ENCODE peak calls at places on chromosomes 12 and 14, in nine cellular contexts. One of them, this sample, is unnamed.

GRCh38 chr12:54385251-54385914 is 850 bp upstream of the ZNF385A start:
- DNase-seq in Caco-2: no peak
- DNase-seq in transverse colon: no peak
- DNase-seq in left lung: no peak
- DNase-seq in vagina: no peak
- DNase-seq in A673: no peak
- DNase-seq in fibroblast of lung: no peak
- DNase-seq in upper lobe of right lung: peak; percentile 70
- DNase-seq in heart right ventricle: no peak
- DNase-seq in this sample: no peak

GRCh38 chr12:92141585-92142244 is 3.9 kb downstream of the BTG1 start:
- DNase-seq in A673: no peak
- DNase-seq in vagina: no peak
- DNase-seq in left lung: no peak
- DNase-seq in Caco-2: no peak
- DNase-seq in transverse colon: no peak
- DNase-seq in upper lobe of right lung: no peak
- DNase-seq in heart right ventricle: no peak
- DNase-seq in fibroblast of lung: peak; percentile 48
- DNase-seq in this sample: no peak

GRCh38 chr14:76810953-76811400 is 1.7 kb downstream of the ANGEL1 start:
- DNase-seq in upper lobe of right lung: no peak
- DNase-seq in transverse colon: peak; percentile 27
- DNase-seq in vagina: no peak
- DNase-seq in heart right ventricle: no peak
- DNase-seq in Caco-2: peak; percentile 46
- DNase-seq in left lung: no peak
- DNase-seq in A673: peak; percentile 50
- DNase-seq in fibroblast of lung: peak; percentile 59
- DNase-seq in this sample: peak; percentile 47

GRCh38 chr12:47247418-47247817 is 167.7 kb upstream of the AMIGO2 start:
- DNase-seq in vagina: no peak
- DNase-seq in heart right ventricle: no peak
- DNase-seq in transverse colon: peak; percentile 21
- DNase-seq in left lung: peak; percentile 81
- DNase-seq in Caco-2: no peak
- DNase-seq in A673: no peak
- DNase-seq in fibroblast of lung: no peak
- DNase-seq in upper lobe of right lung: peak; percentile 86
- DNase-seq in this sample: peak; percentile 28

GRCh38 chr12:112716099-112717093 is 75.2 kb upstream of the RPH3A start:
- DNase-seq in Caco-2: peak; percentile 5
- DNase-seq in upper lobe of right lung: no peak
- DNase-seq in A673: peak; percentile 42
- DNase-seq in left lung: no peak
- DNase-seq in vagina: no peak
- DNase-seq in heart right ventricle: no peak
- DNase-seq in fibroblast of lung: no peak
- DNase-seq in transverse colon: no peak
- DNase-seq in this sample: no peak

GRCh38 chr12:119006749-119007148 is 25.4 kb downstream of the SRRM4 start:
- DNase-seq in fibroblast of lung: no peak
- DNase-seq in upper lobe of right lung: no peak
- DNase-seq in Caco-2: no peak
- DNase-seq in vagina: no peak
- DNase-seq in transverse colon: no peak
- DNase-seq in heart right ventricle: no peak
- DNase-seq in left lung: no peak
- DNase-seq in A673: no peak
- DNase-seq in this sample: no peak

GRCh38 chr12:6280053-6280469 is 30.4 kb upstream of the PLEKHG6 start:
- DNase-seq in A673: no peak
- DNase-seq in left lung: peak; percentile 69
- DNase-seq in transverse colon: peak; percentile 68
- DNase-seq in vagina: no peak
- DNase-seq in upper lobe of right lung: peak; percentile 79
- DNase-seq in heart right ventricle: no peak
- DNase-seq in Caco-2: no peak
- DNase-seq in fibroblast of lung: peak; percentile 93
- DNase-seq in this sample: peak; percentile 93

GRCh38 chr14:53193193-53193592 is 40.1 kb upstream of the DDHD1 start:
- DNase-seq in fibroblast of lung: peak; percentile 18
- DNase-seq in vagina: no peak
- DNase-seq in A673: no peak
- DNase-seq in Caco-2: no peak
- DNase-seq in left lung: no peak
- DNase-seq in heart right ventricle: no peak
- DNase-seq in upper lobe of right lung: no peak
- DNase-seq in transverse colon: no peak
- DNase-seq in this sample: peak; percentile 5

GRCh38 chr14:75454963-75455546 is 27.2 kb downstream of the JDP2 start:
- DNase-seq in fibroblast of lung: peak; percentile 77
- DNase-seq in vagina: no peak
- DNase-seq in heart right ventricle: peak; percentile 61
- DNase-seq in A673: no peak
- DNase-seq in transverse colon: peak; percentile 53
- DNase-seq in Caco-2: no peak
- DNase-seq in left lung: peak; percentile 60
- DNase-seq in upper lobe of right lung: peak; percentile 79
- DNase-seq in this sample: peak; percentile 82

GRCh38 chr14:102891111-102891510 is 31.4 kb upstream of the AMN start:
- DNase-seq in Caco-2: no peak
- DNase-seq in upper lobe of right lung: no peak
- DNase-seq in fibroblast of lung: no peak
- DNase-seq in vagina: no peak
- DNase-seq in left lung: no peak
- DNase-seq in heart right ventricle: no peak
- DNase-seq in A673: no peak
- DNase-seq in transverse colon: no peak
- DNase-seq in this sample: no peak

GRCh38 chr14:102889615-102890014 is 32.8 kb upstream of the AMN start:
- DNase-seq in left lung: no peak
- DNase-seq in A673: no peak
- DNase-seq in fibroblast of lung: no peak
- DNase-seq in vagina: no peak
- DNase-seq in heart right ventricle: no peak
- DNase-seq in transverse colon: no peak
- DNase-seq in Caco-2: no peak
- DNase-seq in upper lobe of right lung: no peak
- DNase-seq in this sample: no peak

GRCh38 chr14:102891556-102891955 is 30.9 kb upstream of the AMN start:
- DNase-seq in A673: no peak
- DNase-seq in upper lobe of right lung: no peak
- DNase-seq in Caco-2: no peak
- DNase-seq in transverse colon: no peak
- DNase-seq in heart right ventricle: no peak
- DNase-seq in vagina: no peak
- DNase-seq in left lung: no peak
- DNase-seq in fibroblast of lung: peak; percentile 77
- DNase-seq in this sample: peak; percentile 62

GRCh38 chr14:102892660-102893059 is 29.8 kb upstream of the AMN start:
- DNase-seq in A673: no peak
- DNase-seq in Caco-2: no peak
- DNase-seq in upper lobe of right lung: no peak
- DNase-seq in vagina: no peak
- DNase-seq in transverse colon: no peak
- DNase-seq in heart right ventricle: no peak
- DNase-seq in fibroblast of lung: no peak
- DNase-seq in left lung: no peak
- DNase-seq in this sample: no peak

GRCh38 chr14:102893452-102893851 is 29.0 kb upstream of the AMN start:
- DNase-seq in Caco-2: no peak
- DNase-seq in upper lobe of right lung: peak; percentile 59
- DNase-seq in heart right ventricle: no peak
- DNase-seq in transverse colon: peak; percentile 44
- DNase-seq in fibroblast of lung: peak; percentile 97
- DNase-seq in left lung: no peak
- DNase-seq in A673: peak; percentile 83
- DNase-seq in vagina: no peak
- DNase-seq in this sample: peak; percentile 98
- H3K4me3 ChIP-seq in Caco-2: no peak overlapping the region
- H3K4me3 ChIP-seq in upper lobe of right lung: no peak overlapping the region
- H3K4me3 ChIP-seq in heart right ventricle: no peak overlapping the region
- H3K4me3 ChIP-seq in transverse colon: no peak overlapping the region
- H3K4me3 ChIP-seq in fibroblast of lung: no peak overlapping the region
- H3K4me3 ChIP-seq in left lung: no peak overlapping the region
- H3K4me3 ChIP-seq in A673: no peak overlapping the region
- H3K4me3 ChIP-seq in vagina: no peak overlapping the region
- H3K4me3 ChIP-seq in this sample: no peak overlapping the region

DNA sequence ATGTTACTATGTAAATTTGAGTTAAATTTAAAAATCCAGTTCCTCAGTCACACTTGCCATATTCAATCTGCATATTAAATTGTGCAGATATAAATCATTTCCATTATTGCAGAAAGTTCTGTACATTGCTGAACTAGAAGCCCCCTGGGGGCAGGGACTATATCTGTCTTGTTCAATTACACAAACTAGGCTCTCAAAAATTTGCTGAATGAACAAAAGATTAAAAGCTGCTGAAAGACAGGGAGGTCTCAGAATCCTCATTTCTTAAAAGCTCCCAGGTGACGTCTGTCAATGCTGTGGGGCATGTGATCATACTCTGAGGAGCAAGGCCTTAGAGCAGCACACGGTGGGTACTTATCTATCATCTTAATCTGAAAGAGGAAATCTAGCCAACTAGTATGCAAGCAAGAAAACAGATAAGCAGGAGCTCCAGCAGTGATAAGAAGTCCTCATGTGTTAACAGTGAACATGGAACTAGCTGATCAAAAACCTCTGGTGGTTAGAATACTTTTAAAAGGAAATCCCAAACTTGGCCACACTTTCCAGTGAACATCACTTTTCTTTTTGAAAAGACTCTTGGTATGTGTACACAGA is 60.5 kb downstream of the APPL2 start:
- DNase-seq in fibroblast of lung: no peak
- DNase-seq in upper lobe of right lung: no peak
- DNase-seq in A673: no peak
- DNase-seq in Caco-2: no peak
- DNase-seq in left lung: no peak
- DNase-seq in vagina: no peak
- DNase-seq in heart right ventricle: no peak
- DNase-seq in transverse colon: no peak
- DNase-seq in this sample: no peak
- TF ChIP-seq CTCF in fibroblast of lung: no peak
- TF ChIP-seq CTCF in upper lobe of right lung: no peak
- TF ChIP-seq CTCF in A673: no peak
- TF ChIP-seq CTCF in Caco-2: no peak
- TF ChIP-seq CTCF in left lung: no peak
- TF ChIP-seq CTCF in vagina: no peak
- TF ChIP-seq CTCF in heart right ventricle: no peak
- TF ChIP-seq CTCF in transverse colon: no peak
- TF ChIP-seq CTCF in this sample: no peak

DNA sequence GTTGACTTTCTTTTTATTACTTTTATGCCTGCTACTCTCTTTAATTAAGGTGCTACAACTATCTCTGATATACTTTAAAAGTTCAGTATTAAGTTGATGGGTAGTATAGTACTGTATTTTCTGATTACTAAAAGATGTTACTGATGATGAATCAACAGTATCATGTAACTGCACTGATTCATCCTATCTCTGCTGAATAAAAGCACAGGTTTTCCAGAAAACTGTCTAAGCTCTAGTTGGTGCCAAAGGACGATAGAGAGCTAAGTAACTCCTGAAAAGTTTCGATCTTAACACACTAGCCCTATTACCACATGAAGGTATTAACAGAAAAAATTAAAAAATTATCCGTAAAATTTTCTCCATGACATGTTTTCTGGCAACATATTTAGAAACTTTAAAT is 2.1 kb downstream of the SCAF11 start:
- DNase-seq in Caco-2: no peak
- DNase-seq in upper lobe of right lung: no peak
- DNase-seq in fibroblast of lung: peak; percentile 17
- DNase-seq in transverse colon: no peak
- DNase-seq in heart right ventricle: no peak
- DNase-seq in vagina: no peak
- DNase-seq in A673: no peak
- DNase-seq in left lung: no peak
- DNase-seq in this sample: peak; percentile 40
- H3K4me3 ChIP-seq in Caco-2: peak overlapping the region; percentile 21
- H3K4me3 ChIP-seq in upper lobe of right lung: peak overlapping the region; percentile 89
- H3K4me3 ChIP-seq in fibroblast of lung: peak overlapping the region; percentile 77
- H3K4me3 ChIP-seq in transverse colon: peak overlapping the region; percentile 85
- H3K4me3 ChIP-seq in heart right ventricle: peak overlapping the region; percentile 75
- H3K4me3 ChIP-seq in vagina: no peak overlapping the region
- H3K4me3 ChIP-seq in A673: peak overlapping the region; percentile 94
- H3K4me3 ChIP-seq in left lung: peak overlapping the region; percentile 91
- H3K4me3 ChIP-seq in this sample: peak overlapping the region; percentile 87

GRCh38 chr12:124556896-124557501 is 10.4 kb downstream of the NCOR2 start:
- DNase-seq in heart right ventricle: peak; percentile 44
- DNase-seq in vagina: no peak
- DNase-seq in Caco-2: no peak
- DNase-seq in A673: no peak
- DNase-seq in transverse colon: no peak
- DNase-seq in left lung: peak; percentile 31
- DNase-seq in upper lobe of right lung: peak; percentile 61
- DNase-seq in fibroblast of lung: peak; percentile 34
- DNase-seq in this sample: no peak
- TF ChIP-seq CTCF in heart right ventricle: no peak
- TF ChIP-seq CTCF in vagina: no peak
- TF ChIP-seq CTCF in Caco-2: no peak
- TF ChIP-seq CTCF in A673: no peak
- TF ChIP-seq CTCF in transverse colon: no peak
- TF ChIP-seq CTCF in left lung: no peak
- TF ChIP-seq CTCF in upper lobe of right lung: no peak
- TF ChIP-seq CTCF in fibroblast of lung: no peak
- TF ChIP-seq CTCF in this sample: no peak

DNA sequence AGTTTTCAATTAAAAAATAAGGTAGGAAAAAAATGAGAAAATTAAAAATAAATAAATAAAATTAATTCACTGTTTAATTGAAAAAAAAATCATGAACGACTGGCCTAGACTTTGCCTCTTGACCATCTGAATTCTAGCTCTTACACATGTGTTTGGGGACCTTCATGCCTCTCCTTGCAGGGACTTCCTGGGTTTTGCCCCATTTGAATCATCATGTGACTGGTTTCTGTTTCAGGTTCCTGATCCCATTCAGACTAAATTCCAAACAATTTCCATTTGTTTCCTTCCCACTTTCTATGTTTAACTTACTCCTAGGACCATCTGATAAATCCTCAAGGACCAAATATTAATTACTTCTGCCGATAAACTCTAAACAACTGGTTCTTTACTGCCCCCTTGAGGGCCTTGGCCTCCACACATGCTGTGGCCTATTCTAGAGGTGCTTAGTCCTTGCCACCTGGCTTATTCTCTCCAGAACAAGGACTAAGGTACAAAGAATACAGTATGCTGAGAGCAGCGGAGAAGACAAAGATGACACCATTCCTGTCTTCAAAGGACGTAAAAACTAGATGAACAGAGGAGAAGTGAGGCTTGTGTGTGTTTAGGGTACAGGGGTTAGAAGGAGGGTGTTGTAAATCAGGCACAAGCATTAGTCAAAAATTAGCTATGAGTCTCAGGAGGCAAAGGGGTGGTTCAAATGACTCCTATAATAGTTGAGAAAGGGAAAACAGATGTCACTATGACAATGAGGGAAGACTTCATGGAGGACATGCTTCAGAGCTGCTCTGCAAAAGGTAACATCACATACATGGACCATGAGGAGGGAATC is 125.8 kb upstream of the AVPR1A start:
- DNase-seq in upper lobe of right lung: no peak
- DNase-seq in A673: peak; percentile 67
- DNase-seq in Caco-2: peak; percentile 68
- DNase-seq in fibroblast of lung: peak; percentile 12
- DNase-seq in left lung: no peak
- DNase-seq in transverse colon: no peak
- DNase-seq in vagina: no peak
- DNase-seq in heart right ventricle: no peak
- DNase-seq in this sample: peak; percentile 13
- H3K4me3 ChIP-seq in upper lobe of right lung: no peak overlapping the region
- H3K4me3 ChIP-seq in A673: no peak overlapping the region
- H3K4me3 ChIP-seq in Caco-2: no peak overlapping the region
- H3K4me3 ChIP-seq in fibroblast of lung: no peak overlapping the region
- H3K4me3 ChIP-seq in left lung: no peak overlapping the region
- H3K4me3 ChIP-seq in transverse colon: no peak overlapping the region
- H3K4me3 ChIP-seq in vagina: no peak overlapping the region
- H3K4me3 ChIP-seq in heart right ventricle: no peak overlapping the region
- H3K4me3 ChIP-seq in this sample: no peak overlapping the region

This sample was measured in AG10803.